ENCODE peak calls at places on chromosomes 3 and 15, in four cellular contexts. One of them, this sample, is unnamed.

GRCh38 chr3:139204756-139205155 is 139.1 kb upstream of the MRPS22 start:
- DNase-seq in brain microvascular endothelial cell: no peak
- DNase-seq in mammary epithelial cell: peak
- DNase-seq in SK-N-SH: no peak
- DNase-seq in this sample: no peak

GRCh38 chr3:189908646-189909045 is 212.1 kb downstream of the P3H2 start:
- DNase-seq in brain microvascular endothelial cell: peak
- DNase-seq in mammary epithelial cell: peak
- DNase-seq in SK-N-SH: no peak
- DNase-seq in this sample: no peak

GRCh38 chr3:58414538-58415197 is 19.0 kb downstream of the PDHB start:
- DNase-seq in brain microvascular endothelial cell: peak
- DNase-seq in mammary epithelial cell: peak
- DNase-seq in SK-N-SH: peak
- DNase-seq in this sample: peak

GRCh38 chr3:184767377-184767776 is 44.6 kb upstream of the VPS8 start:
- DNase-seq in brain microvascular endothelial cell: no peak
- DNase-seq in mammary epithelial cell: no peak
- DNase-seq in SK-N-SH: no peak
- DNase-seq in this sample: no peak

GRCh38 chr15:41881925-41882688 is 11.7 kb downstream of the SPTBN5 start:
- DNase-seq in brain microvascular endothelial cell: no peak
- DNase-seq in mammary epithelial cell: no peak
- DNase-seq in SK-N-SH: no peak
- DNase-seq in this sample: no peak

GRCh38 chr15:95277266-95277665 is 1045.9 kb downstream of the MCTP2 start:
- DNase-seq in brain microvascular endothelial cell: peak
- DNase-seq in mammary epithelial cell: no peak
- DNase-seq in SK-N-SH: no peak
- DNase-seq in this sample: no peak

GRCh38 chr3:197183582-197183981 is 114.8 kb downstream of the DLG1 start:
- DNase-seq in brain microvascular endothelial cell: no peak
- DNase-seq in mammary epithelial cell: no peak
- DNase-seq in SK-N-SH: no peak
- DNase-seq in this sample: peak

GRCh38 chr3:15575446-15575845 is 25.9 kb downstream of the HACL1 start:
- DNase-seq in brain microvascular endothelial cell: no peak
- DNase-seq in mammary epithelial cell: no peak
- DNase-seq in SK-N-SH: no peak
- DNase-seq in this sample: no peak

GRCh38 chr3:38730281-38730680 is 80.8 kb upstream of the SCN5A start:
- DNase-seq in brain microvascular endothelial cell: no peak
- DNase-seq in mammary epithelial cell: peak
- DNase-seq in SK-N-SH: no peak
- DNase-seq in this sample: no peak

GRCh38 chr3:124261301-124261700 is 269.4 kb upstream of the ROPN1 start:
- DNase-seq in brain microvascular endothelial cell: no peak
- DNase-seq in mammary epithelial cell: no peak
- DNase-seq in SK-N-SH: no peak
- DNase-seq in this sample: no peak

GRCh38 chr3:146577662-146578061 is 27.5 kb downstream of the PLSCR5 start:
- DNase-seq in brain microvascular endothelial cell: peak
- DNase-seq in mammary epithelial cell: peak
- DNase-seq in SK-N-SH: peak
- DNase-seq in this sample: no peak

GRCh38 chr3:169072494-169072893 is 591.0 kb downstream of the MECOM start:
- DNase-seq in brain microvascular endothelial cell: no peak
- DNase-seq in mammary epithelial cell: no peak
- DNase-seq in SK-N-SH: no peak
- DNase-seq in this sample: no peak

GRCh38 chr3:171270541-171270940 is 189.7 kb downstream of the TNIK start:
- DNase-seq in brain microvascular endothelial cell: no peak
- DNase-seq in mammary epithelial cell: no peak
- DNase-seq in SK-N-SH: no peak
- DNase-seq in this sample: no peak

GRCh38 chr3:13863929-13864595 is 15.8 kb downstream of the WNT7A start:
- DNase-seq in brain microvascular endothelial cell: no peak
- DNase-seq in mammary epithelial cell: no peak
- DNase-seq in SK-N-SH: no peak
- DNase-seq in this sample: no peak

GRCh38 chr15:91118796-91119590 is 18.9 kb downstream of the SV2B start:
- DNase-seq in brain microvascular endothelial cell: no peak
- DNase-seq in mammary epithelial cell: no peak
- DNase-seq in SK-N-SH: no peak
- DNase-seq in this sample: no peak

GRCh38 chr3:156680243-156680930 is 6.0 kb downstream of the TIPARP start:
- DNase-seq in brain microvascular endothelial cell: no peak
- DNase-seq in mammary epithelial cell: no peak
- DNase-seq in SK-N-SH: no peak
- DNase-seq in this sample: no peak
- H3K4me3 ChIP-seq in brain microvascular endothelial cell: no peak
- H3K4me3 ChIP-seq in mammary epithelial cell: peak
- H3K4me3 ChIP-seq in SK-N-SH: no peak
- H3K4me3 ChIP-seq in this sample: no peak

GRCh38 chr15:84840741-84841429 is 23.7 kb downstream of the ALPK3 start:
- DNase-seq in brain microvascular endothelial cell: no peak
- DNase-seq in mammary epithelial cell: peak
- DNase-seq in SK-N-SH: peak
- DNase-seq in this sample: no peak
- H3K4me3 ChIP-seq in brain microvascular endothelial cell: no peak
- H3K4me3 ChIP-seq in mammary epithelial cell: no peak
- H3K4me3 ChIP-seq in SK-N-SH: no peak
- H3K4me3 ChIP-seq in this sample: no peak

GRCh38 chr3:159841766-159842165 is 146.9 kb upstream of the IL12A start:
- DNase-seq in brain microvascular endothelial cell: no peak
- DNase-seq in mammary epithelial cell: no peak
- DNase-seq in SK-N-SH: no peak
- DNase-seq in this sample: no peak
- H3K4me3 ChIP-seq in brain microvascular endothelial cell: no peak
- H3K4me3 ChIP-seq in mammary epithelial cell: no peak
- H3K4me3 ChIP-seq in SK-N-SH: no peak
- H3K4me3 ChIP-seq in this sample: peak

GRCh38 chr3:156307704-156308103 is 187.3 kb downstream of the KCNAB1 start:
- DNase-seq in brain microvascular endothelial cell: peak
- DNase-seq in mammary epithelial cell: peak
- DNase-seq in SK-N-SH: no peak
- DNase-seq in this sample: no peak

GRCh38 chr3:156311930-156312329 is 191.6 kb downstream of the KCNAB1 start:
- DNase-seq in brain microvascular endothelial cell: no peak
- DNase-seq in mammary epithelial cell: no peak
- DNase-seq in SK-N-SH: no peak
- DNase-seq in this sample: no peak

GRCh38 chr3:156305672-156306071 is 185.3 kb downstream of the KCNAB1 start:
- DNase-seq in brain microvascular endothelial cell: no peak
- DNase-seq in mammary epithelial cell: no peak
- DNase-seq in SK-N-SH: no peak
- DNase-seq in this sample: no peak

GRCh38 chr3:156311431-156311830 is 191.1 kb downstream of the KCNAB1 start:
- DNase-seq in brain microvascular endothelial cell: no peak
- DNase-seq in mammary epithelial cell: no peak
- DNase-seq in SK-N-SH: no peak
- DNase-seq in this sample: no peak
- H3K4me3 ChIP-seq in brain microvascular endothelial cell: no peak
- H3K4me3 ChIP-seq in mammary epithelial cell: no peak
- H3K4me3 ChIP-seq in SK-N-SH: no peak
- H3K4me3 ChIP-seq in this sample: no peak

DNA sequence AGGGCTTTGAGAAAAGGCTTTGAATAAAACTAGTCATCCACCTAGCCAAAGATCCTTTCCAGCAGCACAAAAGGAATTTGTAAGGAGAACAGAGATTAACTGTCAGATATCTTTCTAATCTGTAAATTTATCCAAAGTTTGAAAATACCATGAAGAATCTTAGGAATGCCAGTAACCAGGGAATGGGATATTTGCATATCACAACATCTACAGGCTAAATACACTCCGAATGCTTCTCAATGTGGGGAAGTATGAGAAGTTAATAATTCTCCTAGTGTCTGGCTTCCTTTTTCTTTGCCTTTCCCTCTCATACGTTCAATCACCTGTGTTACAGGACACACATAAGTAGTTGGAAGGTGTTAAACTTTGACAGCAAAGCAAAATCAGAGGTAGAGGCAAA is 7.8 kb downstream of the ANAPC13 start:
- DNase-seq in brain microvascular endothelial cell: no peak
- DNase-seq in mammary epithelial cell: no peak
- DNase-seq in SK-N-SH: no peak
- DNase-seq in this sample: no peak
- H3K4me3 ChIP-seq in brain microvascular endothelial cell: no peak
- H3K4me3 ChIP-seq in mammary epithelial cell: no peak
- H3K4me3 ChIP-seq in SK-N-SH: no peak
- H3K4me3 ChIP-seq in this sample: no peak

GRCh38 chr15:76150508-76150907 is 90.7 kb downstream of the TMEM266 start:
- DNase-seq in brain microvascular endothelial cell: no peak
- DNase-seq in mammary epithelial cell: no peak
- DNase-seq in SK-N-SH: no peak
- DNase-seq in this sample: no peak

GRCh38 chr15:76152197-76152596 is 92.4 kb downstream of the TMEM266 start:
- DNase-seq in brain microvascular endothelial cell: no peak
- DNase-seq in mammary epithelial cell: no peak
- DNase-seq in SK-N-SH: no peak
- DNase-seq in this sample: no peak

GRCh38 chr15:76151599-76151974 is 91.8 kb downstream of the TMEM266 start:
- DNase-seq in brain microvascular endothelial cell: no peak
- DNase-seq in mammary epithelial cell: no peak
- DNase-seq in SK-N-SH: no peak
- DNase-seq in this sample: no peak

GRCh38 chr15:76149291-76149910 is 89.6 kb downstream of the TMEM266 start:
- DNase-seq in brain microvascular endothelial cell: no peak
- DNase-seq in mammary epithelial cell: no peak
- DNase-seq in SK-N-SH: no peak
- DNase-seq in this sample: no peak

DNA sequence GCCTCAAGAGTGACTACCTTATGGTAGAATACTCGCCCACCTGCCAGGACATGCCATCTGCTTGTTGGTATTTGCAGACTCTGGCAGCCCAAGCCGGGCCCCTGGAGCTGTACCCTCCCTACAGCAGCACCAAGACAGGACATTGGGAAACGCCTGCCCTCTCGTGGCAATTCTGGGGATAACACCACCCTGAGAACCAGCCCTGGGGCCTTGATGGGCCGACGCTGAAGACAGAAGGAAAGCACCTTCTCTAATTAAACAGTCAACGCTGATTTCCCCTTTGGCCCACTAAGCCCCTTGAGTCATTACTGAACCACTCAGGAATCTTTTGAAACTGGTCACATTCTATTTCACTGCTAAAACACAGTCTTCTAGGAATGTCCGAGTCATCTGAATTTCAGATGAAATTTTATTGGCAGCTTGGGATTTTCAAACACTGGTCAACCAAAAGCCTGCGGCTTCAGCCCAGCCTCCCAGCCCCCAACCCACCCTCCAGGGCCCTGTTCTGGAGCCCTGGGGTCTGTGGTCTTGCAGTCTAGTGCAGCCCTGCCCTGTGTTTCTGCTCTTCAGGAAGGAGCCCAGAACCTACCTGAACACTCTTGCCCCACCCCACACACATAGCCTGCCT is 91.3 kb downstream of the TMEM266 start:
- DNase-seq in brain microvascular endothelial cell: peak
- DNase-seq in mammary epithelial cell: peak
- DNase-seq in SK-N-SH: peak
- DNase-seq in this sample: peak
- H3K4me3 ChIP-seq in brain microvascular endothelial cell: no peak
- H3K4me3 ChIP-seq in mammary epithelial cell: no peak
- H3K4me3 ChIP-seq in SK-N-SH: peak
- H3K4me3 ChIP-seq in this sample: no peak

DNA sequence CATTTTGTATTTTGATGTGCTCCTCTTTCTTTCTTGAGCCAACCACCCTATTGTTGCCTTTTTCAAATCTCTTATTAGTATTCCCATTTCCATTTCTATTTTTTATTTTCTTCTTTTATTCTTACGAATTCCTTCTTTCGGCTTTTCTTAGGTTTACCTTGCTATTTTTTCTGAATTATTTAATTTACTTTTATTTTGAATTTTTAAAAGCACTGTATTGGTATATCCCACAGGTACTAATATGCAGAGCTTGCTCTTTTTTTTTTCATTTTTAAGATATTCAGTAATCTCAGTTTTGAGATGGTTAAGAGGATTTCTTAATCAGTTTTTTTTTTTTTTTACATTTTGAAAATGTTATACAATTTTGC is 18.4 kb upstream of the MCF2L2 start:
- DNase-seq in brain microvascular endothelial cell: no peak
- DNase-seq in mammary epithelial cell: no peak
- DNase-seq in SK-N-SH: no peak
- DNase-seq in this sample: no peak
- H3K4me3 ChIP-seq in brain microvascular endothelial cell: peak
- H3K4me3 ChIP-seq in mammary epithelial cell: peak
- H3K4me3 ChIP-seq in SK-N-SH: peak
- H3K4me3 ChIP-seq in this sample: peak

DNA sequence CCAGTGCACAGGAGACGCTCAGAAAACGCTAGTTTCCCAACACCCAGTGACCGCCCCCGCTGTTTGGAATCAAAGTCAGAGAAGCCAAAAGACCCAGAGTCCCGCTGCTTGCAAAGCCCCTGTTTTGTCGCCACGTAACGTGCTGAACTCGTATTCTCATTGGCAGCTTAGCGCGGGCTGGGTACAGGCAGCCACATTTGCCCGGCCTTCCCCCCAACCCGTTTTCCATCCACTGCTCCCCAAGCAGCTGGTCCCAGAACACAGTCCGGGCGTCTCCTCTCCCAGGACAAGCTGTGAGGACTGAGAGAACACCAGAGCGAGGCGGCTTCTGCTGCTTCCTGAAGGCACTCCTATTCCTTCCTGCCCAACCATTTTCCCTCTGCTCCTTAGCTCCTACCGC is 54.8 kb downstream of the RASGRF1 start:
- DNase-seq in brain microvascular endothelial cell: no peak
- DNase-seq in mammary epithelial cell: no peak
- DNase-seq in SK-N-SH: no peak
- DNase-seq in this sample: no peak
- H3K4me3 ChIP-seq in brain microvascular endothelial cell: no peak
- H3K4me3 ChIP-seq in mammary epithelial cell: no peak
- H3K4me3 ChIP-seq in SK-N-SH: no peak
- H3K4me3 ChIP-seq in this sample: no peak

This sample was measured in BE2C.